ENCODE peak calls at places on chromosomes 3 and 15, in four cellular contexts. Q, W, C and F are unnamed samples.

GRCh38 chr3:35635407-35635806 is 3.9 kb upstream of the ARPP21 start:
- DNase-seq in W (no peak), Q (no peak), C (no peak), F (no peak)

GRCh38 chr3:156017636-156018035 is 102.7 kb upstream of the KCNAB1 start:
- DNase-seq in W (no peak), C (no peak), Q (no peak), F (no peak)

GRCh38 chr15:78157203-78157602 is 8.0 kb downstream of the IDH3A start:
- DNase-seq in Q (no peak), C (no peak), W (no peak), F (peak)

GRCh38 chr3:16536996-16537395 is 23.5 kb upstream of the RFTN1 start:
- DNase-seq in W (no peak), Q (no peak), C (no peak), F (no peak)

GRCh38 chr3:2468816-2469215 is 370.1 kb downstream of the CNTN4 start:
- DNase-seq in C (no peak), Q (no peak), W (no peak), F (no peak)

GRCh38 chr3:168096210-168096795 is 579 bp upstream of the GOLIM4 start:
- DNase-seq in C (peak), Q (peak), W (peak), F (peak)

GRCh38 chr3:183247190-183247589 is 5.9 kb upstream of the B3GNT5 start:
- DNase-seq in Q (no peak), W (no peak), C (no peak), F (peak)

GRCh38 chr15:28888302-28888894 is 2.6 kb downstream of the APBA2 start:
- DNase-seq in W (no peak), Q (no peak), C (no peak), F (no peak)

GRCh38 chr15:62569460-62570404 is 404.6 kb upstream of the C2CD4B start:
- DNase-seq in Q (no peak), W (peak), C (no peak), F (no peak)

GRCh38 chr3:188310270-188310710 is 156.3 kb downstream of the LPP start:
- DNase-seq in W (no peak), Q (no peak), C (no peak), F (no peak)

GRCh38 chr15:71790081-71790480 is 20.3 kb upstream of the NR2E3 start:
- DNase-seq in W (no peak), C (no peak), Q (no peak), F (no peak)

GRCh38 chr15:98954411-98954810 is 53.2 kb downstream of the PGPEP1L start:
- DNase-seq in Q (no peak), C (peak), W (no peak), F (no peak)

GRCh38 chr3:13570391-13571194 is 21.7 kb downstream of the FBLN2 start:
- DNase-seq in Q (no peak), W (no peak), C (no peak), F (no peak)

GRCh38 chr3:158770254-158771017 is 31.4 kb upstream of the MFSD1 start:
- DNase-seq in W (no peak), Q (peak), C (no peak), F (no peak)

GRCh38 chr3:195226900-195227447 is 44.0 kb downstream of the XXYLT1 start:
- DNase-seq in C (no peak), W (peak), Q (peak), F (peak)

GRCh38 chr15:81751321-81751720 is 294.5 kb downstream of the MEX3B start:
- DNase-seq in Q (no peak), C (no peak), W (no peak), F (peak)

GRCh38 chr3:157098823-157099185 is 61.1 kb downstream of the CCNL1 start:
- DNase-seq in Q (no peak), W (no peak), C (no peak), F (no peak)

GRCh38 chr15:61671736-61672135 is 388.5 kb downstream of the VPS13C start:
- DNase-seq in C (no peak), Q (no peak), W (no peak), F (no peak)

GRCh38 chr3:129020691-129021090 is 19.6 kb downstream of the EFCC1 start:
- DNase-seq in Q (no peak), C (no peak), W (no peak), F (no peak)

GRCh38 chr3:131616719-131617118 is 113.9 kb upstream of the MRPL3 start:
- DNase-seq in W (no peak), Q (no peak), C (no peak), F (no peak)

GRCh38 chr3:128547368-128547987 is 54.5 kb upstream of the GATA2 start:
- DNase-seq in Q (peak), C (no peak), W (no peak), F (no peak)

GRCh38 chr3:37661615-37662306 is 199.9 kb upstream of the CTDSPL start:
- DNase-seq in Q (no peak), C (no peak), W (no peak), F (no peak)

DNA sequence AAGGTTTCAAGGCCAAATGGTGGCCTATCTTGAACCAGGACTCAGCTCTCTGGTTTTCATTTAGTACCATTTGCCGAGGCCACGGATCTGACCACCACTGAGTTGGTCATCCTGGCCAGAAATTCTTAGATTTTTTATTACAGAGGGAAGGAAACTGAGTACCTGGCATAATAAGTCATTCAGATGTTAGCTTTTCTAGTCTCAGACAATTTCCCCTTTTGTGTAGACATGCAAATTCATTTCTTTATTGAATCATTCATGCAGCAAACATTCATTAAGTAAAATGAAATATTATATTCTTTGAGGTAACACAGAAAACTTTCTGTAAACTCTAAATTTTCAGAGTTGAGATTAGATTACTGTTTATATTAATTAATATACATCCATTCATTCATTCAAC is 223.7 kb downstream of the PDCD6IP start:
- DNase-seq in Q (no peak), C (no peak), W (no peak), F (no peak)
- H3K4me2 ChIP-seq in Q (no peak), C (no peak), W (no peak), F (no peak)

GRCh38 chr15:34795267-34796081 is at the start of gene ACTC1:
- DNase-seq in Q (peak), W (no peak), C (no peak), F (peak)
- TF ChIP-seq CREB1 in Q (no peak), W (no peak), C (no peak), F (peak)

DNA sequence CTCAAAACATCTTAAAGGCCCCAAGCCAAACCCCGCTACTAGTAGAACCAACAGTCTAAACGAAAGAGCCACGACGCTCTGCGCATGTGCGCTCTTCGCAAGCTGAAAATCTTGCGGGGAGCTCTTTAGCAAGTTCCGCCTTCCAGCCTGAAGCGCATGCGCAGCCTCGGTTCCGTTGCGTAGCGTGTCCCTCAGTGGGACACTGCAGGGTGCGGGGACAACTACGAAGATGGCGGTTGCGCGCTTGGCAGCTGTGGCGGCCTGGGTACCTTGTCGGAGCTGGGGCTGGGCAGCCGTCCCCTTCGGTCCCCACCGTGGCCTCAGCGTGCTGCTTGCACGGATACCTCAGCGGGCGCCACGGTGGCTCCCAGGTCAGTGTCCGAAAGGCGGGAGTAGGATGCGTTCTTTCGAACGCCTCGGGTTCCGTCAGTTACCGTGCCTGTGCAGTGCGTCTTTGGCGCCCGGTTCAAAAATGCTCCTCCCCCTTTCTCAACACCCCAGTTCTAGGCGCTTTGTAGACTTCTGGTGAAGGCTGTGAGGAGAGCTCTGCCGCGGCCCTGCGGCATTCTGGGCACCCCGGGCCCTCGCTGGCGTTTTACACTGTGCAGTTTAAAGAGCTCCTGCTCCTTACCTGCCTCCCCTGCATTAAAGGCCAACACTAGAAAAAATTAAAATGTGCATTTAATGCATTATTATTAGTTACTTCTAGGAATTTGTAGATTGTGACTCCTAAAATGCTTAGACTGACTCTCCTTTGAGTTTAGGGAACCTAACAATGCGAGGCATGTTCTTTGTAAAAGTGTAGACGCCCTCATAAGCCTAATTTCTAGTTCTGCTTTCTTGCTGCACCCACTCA is at the start of gene ABHD10:
- DNase-seq in Q (peak), C (peak), W (peak), F (peak)
- TF ChIP-seq REST in Q (no peak), C (no peak), W (no peak), F (no peak)

DNA sequence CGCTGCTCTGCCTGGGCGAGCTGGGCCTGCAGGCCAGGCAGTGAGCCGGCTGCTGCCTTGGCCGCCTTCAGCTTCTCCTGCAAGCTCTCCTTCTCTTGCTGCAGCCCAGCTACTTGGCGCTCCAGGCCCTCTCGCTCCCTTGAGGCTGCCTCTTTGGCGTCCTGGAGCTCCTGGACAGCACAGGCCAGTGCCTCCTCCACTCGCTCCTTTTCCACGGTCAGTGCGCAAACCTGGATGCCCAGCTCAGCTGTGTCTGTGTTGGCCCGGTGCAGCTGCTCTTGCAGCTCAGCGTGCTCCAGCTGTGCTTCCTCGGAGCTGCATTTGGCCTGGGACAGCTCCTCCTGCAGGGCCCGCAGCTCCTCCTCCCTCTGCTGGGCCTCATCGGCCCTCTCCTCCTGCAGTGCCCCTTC is 23.1 kb downstream of the CXCR6 start:
- DNase-seq in W (no peak), C (no peak), Q (no peak), F (peak)
- H3K4me2 ChIP-seq in W (no peak), C (no peak), Q (no peak), F (no peak)

DNA sequence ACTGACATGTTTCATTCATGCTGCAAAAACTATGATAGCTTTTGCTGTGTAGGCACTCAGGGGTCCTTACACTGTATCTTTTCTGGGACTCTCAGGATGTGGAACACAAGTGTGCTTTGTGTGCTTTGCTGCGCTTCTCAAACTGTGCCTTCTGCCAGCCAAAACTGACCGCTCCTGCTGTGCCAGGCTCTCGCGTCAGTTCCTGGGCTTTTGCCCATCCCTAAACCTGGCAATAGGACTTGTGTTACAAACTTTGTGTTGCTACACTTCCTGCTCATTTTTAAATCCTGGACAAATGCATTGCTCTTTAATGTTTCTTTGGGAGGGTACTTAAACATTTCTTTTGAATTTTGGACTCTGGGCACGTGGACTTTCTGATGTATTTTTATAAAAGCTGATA is 60.3 kb downstream of the DIPK2A start:
- DNase-seq in C (no peak), W (no peak), Q (no peak), F (no peak)
- TF ChIP-seq CREB1 in C (no peak), W (no peak), Q (no peak), F (no peak)